ENCODE peak calls at places on chromosomes 12 and 14, in five cellular contexts. One of them, this sample, is unnamed.

GRCh38 chr14:61889914-61890351 is 127.7 kb downstream of the SNAPC1 start:
- DNase-seq in SK-N-SH: no peak
- DNase-seq in GM23248: no peak
- DNase-seq in PC-3: no peak
- DNase-seq in neural progenitor cell: no peak
- DNase-seq in this sample: peak

GRCh38 chr12:64976131-64976530 is 145.0 kb downstream of the WIF1 start:
- DNase-seq in SK-N-SH: no peak
- DNase-seq in GM23248: no peak
- DNase-seq in PC-3: peak
- DNase-seq in neural progenitor cell: no peak
- DNase-seq in this sample: no peak

GRCh38 chr12:38886064-38886463 is 19.3 kb downstream of the CPNE8 start:
- DNase-seq in SK-N-SH: no peak
- DNase-seq in GM23248: peak
- DNase-seq in PC-3: peak
- DNase-seq in neural progenitor cell: no peak
- DNase-seq in this sample: no peak

GRCh38 chr12:89016970-89017778 is 335.1 kb downstream of the DUSP6 start:
- DNase-seq in SK-N-SH: peak
- DNase-seq in GM23248: peak
- DNase-seq in PC-3: peak
- DNase-seq in neural progenitor cell: peak
- DNase-seq in this sample: peak

GRCh38 chr12:25491396-25491948 is 61.6 kb downstream of the LMNTD1 start:
- DNase-seq in SK-N-SH: no peak
- DNase-seq in GM23248: no peak
- DNase-seq in PC-3: no peak
- DNase-seq in neural progenitor cell: peak
- DNase-seq in this sample: no peak

GRCh38 chr12:80838024-80838658 is 99.6 kb downstream of the LIN7A start:
- DNase-seq in SK-N-SH: no peak
- DNase-seq in GM23248: no peak
- DNase-seq in PC-3: no peak
- DNase-seq in neural progenitor cell: no peak
- DNase-seq in this sample: no peak

GRCh38 chr12:43861015-43861846 is 25.4 kb downstream of the TMEM117 start:
- DNase-seq in SK-N-SH: no peak
- DNase-seq in GM23248: no peak
- DNase-seq in PC-3: no peak
- DNase-seq in neural progenitor cell: no peak
- DNase-seq in this sample: no peak

GRCh38 chr12:27305673-27306504 is 26.7 kb upstream of the BMAL2 start:
- DNase-seq in SK-N-SH: peak
- DNase-seq in GM23248: peak
- DNase-seq in PC-3: peak
- DNase-seq in neural progenitor cell: peak
- DNase-seq in this sample: peak

GRCh38 chr14:60649815-60650381 is 621 bp upstream of the SIX1 start:
- DNase-seq in SK-N-SH: no peak
- DNase-seq in GM23248: peak
- DNase-seq in PC-3: peak
- DNase-seq in neural progenitor cell: peak
- DNase-seq in this sample: no peak

GRCh38 chr12:31876568-31877424 is 82.4 kb upstream of the RESF1 start:
- DNase-seq in SK-N-SH: no peak
- DNase-seq in GM23248: no peak
- DNase-seq in PC-3: no peak
- DNase-seq in neural progenitor cell: no peak
- DNase-seq in this sample: peak

GRCh38 chr12:110582286-110583136 is 607 bp downstream of the PPTC7 start:
- DNase-seq in SK-N-SH: peak
- DNase-seq in GM23248: peak
- DNase-seq in PC-3: peak
- DNase-seq in neural progenitor cell: peak
- DNase-seq in this sample: peak

GRCh38 chr12:127881371-127882140 is 385.4 kb upstream of the TMEM132C start:
- DNase-seq in SK-N-SH: no peak
- DNase-seq in GM23248: no peak
- DNase-seq in PC-3: no peak
- DNase-seq in neural progenitor cell: no peak
- DNase-seq in this sample: no peak

DNA sequence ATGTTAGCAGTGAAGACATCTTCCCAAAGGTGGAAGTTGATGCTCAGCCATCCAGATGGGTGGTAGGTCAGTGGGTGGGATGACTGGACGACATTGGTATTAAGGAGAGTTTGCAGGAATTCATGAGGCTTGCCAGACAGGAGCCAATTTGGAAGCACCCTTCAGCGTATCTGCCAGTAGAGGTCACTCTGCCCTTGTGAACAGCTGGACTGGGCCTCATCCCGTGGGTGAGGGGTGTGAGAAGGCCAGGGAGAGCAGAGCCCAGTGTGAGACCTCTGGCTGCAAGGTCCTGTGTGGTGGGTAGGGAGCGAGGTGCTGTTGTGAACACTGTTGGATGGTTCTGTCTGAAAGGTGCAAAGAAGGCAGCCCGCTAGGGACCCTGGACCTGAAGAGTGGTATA is 37.7 kb downstream of the SLC5A8 start:
- DNase-seq in SK-N-SH: peak
- DNase-seq in GM23248: peak
- DNase-seq in PC-3: no peak
- DNase-seq in neural progenitor cell: peak
- DNase-seq in this sample: peak
- TF ChIP-seq EZH2phosphoT487 in SK-N-SH: no peak
- TF ChIP-seq EZH2phosphoT487 in GM23248: no peak
- TF ChIP-seq EZH2phosphoT487 in PC-3: no peak
- TF ChIP-seq EZH2phosphoT487 in neural progenitor cell: no peak
- TF ChIP-seq EZH2phosphoT487 in this sample: no peak

GRCh38 chr12:15763336-15763735 is 25.9 kb downstream of the EPS8 start:
- DNase-seq in SK-N-SH: no peak
- DNase-seq in GM23248: no peak
- DNase-seq in PC-3: no peak
- DNase-seq in neural progenitor cell: no peak
- DNase-seq in this sample: no peak

GRCh38 chr12:15756822-15757221 is 32.4 kb downstream of the EPS8 start:
- DNase-seq in SK-N-SH: no peak
- DNase-seq in GM23248: peak
- DNase-seq in PC-3: peak
- DNase-seq in neural progenitor cell: no peak
- DNase-seq in this sample: no peak

GRCh38 chr12:15752780-15753179 is 36.4 kb downstream of the EPS8 start:
- DNase-seq in SK-N-SH: no peak
- DNase-seq in GM23248: peak
- DNase-seq in PC-3: no peak
- DNase-seq in neural progenitor cell: no peak
- DNase-seq in this sample: no peak

GRCh38 chr12:15754233-15754632 is 35.0 kb downstream of the EPS8 start:
- DNase-seq in SK-N-SH: no peak
- DNase-seq in GM23248: peak
- DNase-seq in PC-3: no peak
- DNase-seq in neural progenitor cell: no peak
- DNase-seq in this sample: no peak

DNA sequence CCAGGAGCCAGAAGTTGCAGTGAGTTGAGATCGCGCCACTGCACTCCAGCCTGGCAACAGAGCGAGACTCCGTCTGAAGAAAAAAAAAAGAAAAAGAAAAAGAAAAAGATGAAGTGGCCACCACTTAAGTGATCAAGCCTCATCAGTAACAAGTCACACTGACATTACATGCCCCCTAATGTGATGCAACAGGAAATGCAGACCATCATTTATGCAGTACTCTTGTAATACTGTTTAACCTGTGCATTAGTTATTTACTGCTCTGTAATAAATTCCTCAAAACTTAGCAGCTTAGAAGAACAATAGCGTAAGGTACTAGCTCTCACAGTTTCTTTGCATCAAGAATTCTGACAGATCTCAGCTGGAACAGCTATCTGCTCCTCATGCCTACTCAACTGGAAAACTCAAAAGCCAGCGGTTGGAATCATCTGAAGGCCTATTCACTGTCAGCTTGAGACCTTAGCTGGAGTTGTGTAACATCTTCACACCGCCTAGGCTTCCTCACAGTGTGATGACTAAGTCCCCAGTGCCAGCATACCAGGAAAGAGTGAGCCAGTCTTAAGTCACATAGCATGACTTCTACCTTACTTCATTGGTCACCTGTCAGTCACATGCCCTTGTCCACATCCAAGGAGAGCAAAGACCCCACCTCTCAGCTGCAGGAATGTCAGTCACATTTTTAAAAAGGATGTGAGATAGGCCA is 31.5 kb downstream of the EPS8 start:
- DNase-seq in SK-N-SH: no peak
- DNase-seq in GM23248: peak
- DNase-seq in PC-3: peak
- DNase-seq in neural progenitor cell: no peak
- DNase-seq in this sample: no peak
- TF ChIP-seq EZH2phosphoT487 in SK-N-SH: no peak
- TF ChIP-seq EZH2phosphoT487 in GM23248: no peak
- TF ChIP-seq EZH2phosphoT487 in PC-3: no peak
- TF ChIP-seq EZH2phosphoT487 in neural progenitor cell: no peak
- TF ChIP-seq EZH2phosphoT487 in this sample: no peak

GRCh38 chr12:76031081-76031413 is 529 bp downstream of the PHLDA1 start:
- DNase-seq in SK-N-SH: no peak
- DNase-seq in GM23248: no peak
- DNase-seq in PC-3: peak
- DNase-seq in neural progenitor cell: no peak
- DNase-seq in this sample: no peak
- TF ChIP-seq EZH2phosphoT487 in SK-N-SH: no peak
- TF ChIP-seq EZH2phosphoT487 in GM23248: no peak
- TF ChIP-seq EZH2phosphoT487 in PC-3: no peak
- TF ChIP-seq EZH2phosphoT487 in neural progenitor cell: no peak
- TF ChIP-seq EZH2phosphoT487 in this sample: no peak

DNA sequence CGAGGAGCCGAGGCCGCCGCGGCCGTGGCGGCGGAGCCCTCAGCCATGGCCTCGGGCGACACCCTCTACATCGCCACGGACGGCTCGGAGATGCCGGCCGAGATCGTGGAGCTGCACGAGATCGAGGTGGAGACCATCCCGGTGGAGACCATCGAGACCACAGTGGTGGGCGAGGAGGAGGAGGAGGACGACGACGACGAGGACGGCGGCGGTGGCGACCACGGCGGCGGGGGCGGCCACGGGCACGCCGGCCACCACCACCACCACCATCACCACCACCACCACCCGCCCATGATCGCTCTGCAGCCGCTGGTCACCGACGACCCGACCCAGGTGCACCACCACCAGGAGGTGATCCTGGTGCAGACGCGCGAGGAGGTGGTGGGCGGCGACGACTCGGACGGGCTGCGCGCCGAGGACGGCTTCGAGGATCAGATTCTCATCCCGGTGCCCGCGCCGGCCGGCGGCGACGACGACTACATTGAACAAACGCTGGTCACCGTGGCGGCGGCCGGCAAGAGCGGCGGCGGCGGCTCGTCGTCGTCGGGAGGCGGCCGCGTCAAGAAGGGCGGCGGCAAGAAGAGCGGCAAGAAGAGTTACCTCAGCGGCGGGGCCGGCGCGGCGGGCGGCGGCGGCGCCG is 376 bp downstream of the YY1 start:
- DNase-seq in SK-N-SH: no peak
- DNase-seq in GM23248: peak
- DNase-seq in PC-3: no peak
- DNase-seq in neural progenitor cell: no peak
- DNase-seq in this sample: no peak
- TF ChIP-seq EZH2phosphoT487 in SK-N-SH: no peak
- TF ChIP-seq EZH2phosphoT487 in GM23248: no peak
- TF ChIP-seq EZH2phosphoT487 in PC-3: no peak
- TF ChIP-seq EZH2phosphoT487 in neural progenitor cell: no peak
- TF ChIP-seq EZH2phosphoT487 in this sample: no peak

GRCh38 chr14:47269788-47270492 is 405.5 kb downstream of the MDGA2 start:
- DNase-seq in SK-N-SH: no peak
- DNase-seq in GM23248: peak
- DNase-seq in PC-3: no peak
- DNase-seq in neural progenitor cell: no peak
- DNase-seq in this sample: no peak

GRCh38 chr14:47273939-47274338 is 401.5 kb downstream of the MDGA2 start:
- DNase-seq in SK-N-SH: no peak
- DNase-seq in GM23248: no peak
- DNase-seq in PC-3: no peak
- DNase-seq in neural progenitor cell: no peak
- DNase-seq in this sample: no peak

GRCh38 chr14:47264842-47265241 is 410.6 kb downstream of the MDGA2 start:
- DNase-seq in SK-N-SH: no peak
- DNase-seq in GM23248: no peak
- DNase-seq in PC-3: no peak
- DNase-seq in neural progenitor cell: no peak
- DNase-seq in this sample: no peak

GRCh38 chr14:47270715-47271114 is 404.7 kb downstream of the MDGA2 start:
- DNase-seq in SK-N-SH: no peak
- DNase-seq in GM23248: no peak
- DNase-seq in PC-3: no peak
- DNase-seq in neural progenitor cell: no peak
- DNase-seq in this sample: no peak
- TF ChIP-seq EZH2phosphoT487 in SK-N-SH: no peak
- TF ChIP-seq EZH2phosphoT487 in GM23248: no peak
- TF ChIP-seq EZH2phosphoT487 in PC-3: no peak
- TF ChIP-seq EZH2phosphoT487 in neural progenitor cell: no peak
- TF ChIP-seq EZH2phosphoT487 in this sample: no peak

GRCh38 chr12:113912761-113913295 is 53.3 kb downstream of the RBM19 start:
- DNase-seq in SK-N-SH: peak
- DNase-seq in GM23248: peak
- DNase-seq in PC-3: peak
- DNase-seq in neural progenitor cell: peak
- DNase-seq in this sample: peak
- TF ChIP-seq EZH2phosphoT487 in SK-N-SH: no peak
- TF ChIP-seq EZH2phosphoT487 in GM23248: no peak
- TF ChIP-seq EZH2phosphoT487 in PC-3: no peak
- TF ChIP-seq EZH2phosphoT487 in neural progenitor cell: no peak
- TF ChIP-seq EZH2phosphoT487 in this sample: no peak

GRCh38 chr12:57096099-57096572 is 7.2 kb downstream of the NAB2 start:
- DNase-seq in SK-N-SH: peak
- DNase-seq in GM23248: peak
- DNase-seq in PC-3: no peak
- DNase-seq in neural progenitor cell: no peak
- DNase-seq in this sample: no peak
- TF ChIP-seq EZH2phosphoT487 in SK-N-SH: no peak
- TF ChIP-seq EZH2phosphoT487 in GM23248: no peak
- TF ChIP-seq EZH2phosphoT487 in PC-3: no peak
- TF ChIP-seq EZH2phosphoT487 in neural progenitor cell: no peak
- TF ChIP-seq EZH2phosphoT487 in this sample: no peak

DNA sequence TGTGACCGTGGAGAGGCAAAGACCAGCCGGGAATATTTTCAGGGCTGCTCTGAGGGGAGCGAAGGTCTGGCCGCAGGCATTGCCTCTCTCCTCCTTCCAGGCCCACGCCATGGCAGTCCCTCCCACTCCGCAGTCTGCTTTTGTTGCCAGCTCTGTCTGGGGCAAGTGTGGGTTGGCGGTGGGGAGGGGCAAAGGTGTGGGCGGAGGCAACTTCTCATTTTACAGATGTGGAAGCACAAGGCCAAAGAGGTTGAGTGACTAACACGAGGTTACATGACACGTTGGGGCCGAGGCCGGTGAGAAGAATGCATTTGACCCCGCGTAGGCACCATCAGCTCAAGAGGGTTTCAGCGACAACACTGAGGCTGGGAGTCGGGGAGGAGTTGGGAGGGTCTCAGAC is 6.1 kb upstream of the FAIM2 start:
- DNase-seq in SK-N-SH: no peak
- DNase-seq in GM23248: no peak
- DNase-seq in PC-3: no peak
- DNase-seq in neural progenitor cell: peak
- DNase-seq in this sample: no peak
- TF ChIP-seq EZH2phosphoT487 in SK-N-SH: no peak
- TF ChIP-seq EZH2phosphoT487 in GM23248: no peak
- TF ChIP-seq EZH2phosphoT487 in PC-3: no peak
- TF ChIP-seq EZH2phosphoT487 in neural progenitor cell: no peak
- TF ChIP-seq EZH2phosphoT487 in this sample: no peak